ENCODE peak calls at places on chromosomes 1 and 21, in eight cellular contexts. R is activated T-cell treated with anti-CD3 and anti-CD28 coated beads, Interleukin-2, amount 50 U/mL, for 72 hours; O is ecto neural progenitor cell; J is CD4-positive, alpha-beta T cell; B is AG08395; M is HT1080; T is iris pigment epithelial cell; Q is mesendoderm. E is an unnamed sample.

GRCh38 chr1:32500387-32501209 is 35.7 kb downstream of the ZBTB8B start:
- DNase-seq in Q (peak; percentile 73), R (peak; percentile 44), J (no peak), M (peak; percentile 34), B (peak; percentile 85), O (peak; percentile 83), T (peak; percentile 64), E (peak; percentile 91)

GRCh38 chr1:156839426-156840109 is 19.3 kb downstream of the INSRR start:
- DNase-seq in M (no peak), O (no peak), R (no peak), T (no peak), Q (peak; percentile 69), B (no peak), J (no peak), E (no peak)

GRCh38 chr1:183567584-183567983 is 22.7 kb downstream of the NCF2 start:
- DNase-seq in Q (no peak), B (peak; percentile 36), O (no peak), T (peak; percentile 32), J (no peak), R (peak; percentile 36), M (peak; percentile 72), E (peak; percentile 73)

GRCh38 chr1:14895727-14896126 is 257.8 kb upstream of the TMEM51 start:
- DNase-seq in Q (no peak), J (no peak), O (no peak), M (no peak), T (no peak), R (no peak), B (no peak), E (no peak)

GRCh38 chr1:58783993-58784757 is at the start of gene JUN:
- DNase-seq in R (peak; percentile 99), M (peak; percentile 100), B (peak; percentile 99), J (peak; percentile 97), O (peak; percentile 97), T (peak; percentile 100), Q (peak; percentile 100), E (peak; percentile 100)

GRCh38 chr1:156639601-156640101 is 2.3 kb upstream of the BCAN start:
- DNase-seq in Q (no peak), B (no peak), M (peak; percentile 50), T (no peak), R (no peak), J (no peak), O (no peak), E (no peak)

GRCh38 chr1:180953791-180954721 is 41.4 kb downstream of the KIAA1614 start:
- DNase-seq in R (peak; percentile 63), B (peak; percentile 85), O (no peak), M (no peak), J (peak; percentile 38), T (peak; percentile 63), Q (no peak), E (peak; percentile 89)

GRCh38 chr21:43712268-43712942 is 6.5 kb upstream of the PDXK start:
- DNase-seq in O (no peak), R (no peak), M (peak; percentile 32), Q (peak; percentile 79), B (peak; percentile 32), T (peak; percentile 68), J (no peak), E (peak; percentile 49)

GRCh38 chr1:174764186-174764585 is 235.6 kb upstream of the CACYBP start:
- DNase-seq in Q (no peak), M (no peak), T (no peak), O (no peak), R (no peak), J (no peak), B (no peak), E (no peak)

GRCh38 chr1:116986531-116987255 is 14.9 kb upstream of the CD101 start:
- DNase-seq in O (no peak), J (peak; percentile 22), Q (no peak), M (no peak), T (no peak), B (no peak), R (peak; percentile 32), E (no peak)

GRCh38 chr1:83509229-83509870 is 489.6 kb downstream of the TTLL7 start:
- DNase-seq in B (no peak), R (no peak), T (no peak), M (no peak), J (no peak), O (no peak), Q (no peak), E (no peak)

GRCh38 chr1:244096691-244097090 is 45.6 kb downstream of the ZBTB18 start:
- DNase-seq in Q (no peak), M (no peak), J (no peak), T (no peak), B (no peak), O (no peak), R (no peak), E (no peak)

GRCh38 chr1:21350132-21350885 is 60.0 kb upstream of the ECE1 start:
- DNase-seq in Q (no peak), M (no peak), J (no peak), R (no peak), B (no peak), T (no peak), O (no peak), E (no peak)

GRCh38 chr1:234963180-234963903 is 165.3 kb downstream of the TOMM20 start:
- DNase-seq in B (peak; percentile 81), R (peak; percentile 94), J (peak; percentile 71), M (peak; percentile 88), O (no peak), Q (no peak), T (peak; percentile 96), E (peak; percentile 93)

GRCh38 chr21:30994917-30995316 is 43.4 kb downstream of the KRTAP19-8 start:
- DNase-seq in O (no peak), R (no peak), T (no peak), J (no peak), M (no peak), B (no peak), Q (peak; percentile 23), E (no peak)

GRCh38 chr1:146034976-146035469 is 13.5 kb upstream of the HJV start:
- DNase-seq in J (no peak), T (peak; percentile 30), Q (peak; percentile 71), B (peak; percentile 10), O (no peak), M (no peak), R (no peak), E (no peak)

GRCh38 chr1:174998569-174999215 is 1.1 kb upstream of the CACYBP start:
- DNase-seq in R (peak; percentile 46), T (peak; percentile 50), J (peak; percentile 21), Q (peak; percentile 75), M (peak; percentile 64), O (peak; percentile 49), B (peak; percentile 34), E (peak; percentile 49)

GRCh38 chr1:1677718-1678580 is 14.6 kb downstream of the SLC35E2B start:
- DNase-seq in R (peak; percentile 52), B (no peak), J (peak; percentile 43), Q (no peak), O (no peak), T (no peak), M (no peak), E (no peak)

GRCh38 chr1:182397653-182398388 is 2.6 kb downstream of the TEDDM1 start:
- DNase-seq in T (peak; percentile 35), O (no peak), J (no peak), M (no peak), R (no peak), B (no peak), Q (no peak), E (peak; percentile 50)

GRCh38 chr21:32605469-32605868 is 6.7 kb downstream of the CFAP298 start:
- DNase-seq in B (no peak), Q (no peak), O (no peak), J (no peak), T (no peak), M (no peak), R (no peak), E (no peak)